ENCODE peak calls at places on chromosomes 3 and 15, in five cellular contexts. R, Q, H, O and X are unnamed samples.

GRCh38 chr3:171055336-171056178 is 29.0 kb upstream of the SLC2A2 start:
- DNase-seq in R (no peak), Q (no peak), H (no peak), O (no peak), X (no peak)

GRCh38 chr3:51280171-51280570 is 104.9 kb upstream of the MANF start:
- DNase-seq in R (no peak), Q (no peak), H (no peak), O (no peak), X (no peak)

GRCh38 chr3:177833392-177833791 is 636.1 kb upstream of the TBL1XR1 start:
- DNase-seq in R (no peak), Q (no peak), H (no peak), O (no peak), X (no peak)

GRCh38 chr3:118972974-118973373 is 61.7 kb downstream of the IGSF11 start:
- DNase-seq in R (no peak), Q (no peak), H (no peak), O (no peak), X (no peak)

GRCh38 chr15:82052751-82053150 is 6.9 kb upstream of the MEX3B start:
- DNase-seq in R (no peak), Q (no peak), H (no peak), O (no peak), X (no peak)

GRCh38 chr3:124985358-124985757 is 50.8 kb upstream of the MUC13 start:
- DNase-seq in R (no peak), Q (no peak), H (no peak), O (peak), X (no peak)

GRCh38 chr3:122745365-122746021 is 48.1 kb downstream of the HSPBAP1 start:
- DNase-seq in R (no peak), Q (no peak), H (no peak), O (peak), X (no peak)

GRCh38 chr3:24963762-24964625 is 464.1 kb upstream of the RARB start:
- DNase-seq in R (no peak), Q (no peak), H (no peak), O (peak), X (no peak)

GRCh38 chr3:16286161-16286560 is 21.1 kb downstream of the OXNAD1 start:
- DNase-seq in R (peak), Q (no peak), H (peak), O (no peak), X (no peak)

GRCh38 chr3:136787226-136787793 is 31.6 kb upstream of the SLC35G2 start:
- DNase-seq in R (peak), Q (no peak), H (peak), O (peak), X (no peak)

GRCh38 chr3:8729479-8729878 is 4.1 kb upstream of the CAV3 start:
- DNase-seq in R (no peak), Q (no peak), H (no peak), O (no peak), X (no peak)

GRCh38 chr3:61560452-61561373 is 658 bp upstream of the PTPRG start:
- DNase-seq in R (no peak), Q (peak), H (peak), O (peak), X (no peak)

GRCh38 chr3:155676252-155676981 is 68.5 kb downstream of the PLCH1 start:
- DNase-seq in R (no peak), Q (no peak), H (no peak), O (peak), X (no peak)

GRCh38 chr3:6578526-6578925 is 282.4 kb upstream of the GRM7 start:
- DNase-seq in R (no peak), Q (no peak), H (no peak), O (peak), X (no peak)

GRCh38 chr15:101258238-101259144 is 6.6 kb upstream of the CHSY1 start:
- DNase-seq in R (peak), Q (no peak), H (peak), O (peak), X (no peak)

GRCh38 chr3:196902296-196902695 is 34.6 kb downstream of the SENP5 start:
- DNase-seq in R (no peak), Q (no peak), H (no peak), O (no peak), X (no peak)